ENCODE peak calls at places on chromosomes 6 and 20, in seven cellular contexts. W is GM23338, I is choroid plexus epithelial cell, Q is type B pancreatic cell, D is AG09319, X is psoas muscle, S is MCF 10A. F is an unnamed sample.

GRCh38 chr6:2126351-2126750 is 119.1 kb downstream of the GMDS start:
- DNase-seq in Q (no peak), X (no peak), S (no peak), I (no peak), W (no peak), D (no peak), F (no peak)

GRCh38 chr20:57649617-57650015 is 29.4 kb upstream of the ZBP1 start:
- DNase-seq in X (no peak), S (no peak), I (no peak), W (no peak), D (no peak), Q (no peak), F (no peak)

GRCh38 chr6:41502607-41503434 is 43.4 kb upstream of the FOXP4 start:
- DNase-seq in S (no peak), D (no peak), W (peak), Q (no peak), X (peak), I (peak), F (no peak)

GRCh38 chr20:51532577-51533191 is 9.8 kb downstream of the NFATC2 start:
- DNase-seq in I (no peak), W (no peak), S (no peak), D (no peak), X (peak), Q (no peak), F (no peak)

GRCh38 chr6:2868637-2869379 is 27.1 kb upstream of the SERPINB1 start:
- DNase-seq in W (no peak), D (no peak), Q (no peak), I (no peak), S (no peak), X (no peak), F (no peak)

GRCh38 chr20:13788167-13788834 is 3.5 kb downstream of the NDUFAF5 start:
- DNase-seq in W (peak), S (peak), D (no peak), I (peak), X (no peak), Q (no peak), F (peak)

GRCh38 chr20:53738039-53738944 is 144.7 kb upstream of the ZNF217 start:
- DNase-seq in Q (peak), W (peak), I (peak), D (peak), X (peak), S (no peak), F (no peak)

GRCh38 chr20:52251827-52252226 is 60.2 kb upstream of the ZFP64 start:
- DNase-seq in Q (no peak), X (no peak), D (no peak), S (no peak), W (no peak), I (no peak), F (no peak)

GRCh38 chr20:10761232-10761631 is 87.4 kb upstream of the JAG1 start:
- DNase-seq in X (no peak), I (peak), S (peak), Q (no peak), D (no peak), W (no peak), F (no peak)

GRCh38 chr6:137412562-137412961 is 81.6 kb downstream of the OLIG3 start:
- DNase-seq in I (peak), W (no peak), X (no peak), S (no peak), D (no peak), Q (no peak), F (no peak)

GRCh38 chr6:4670295-4670694 is 105.9 kb upstream of the CDYL start:
- DNase-seq in S (no peak), W (no peak), Q (peak), I (no peak), D (no peak), X (no peak), F (no peak)

GRCh38 chr20:8796088-8796665 is 272.7 kb upstream of the PLCB4 start:
- DNase-seq in W (no peak), S (no peak), Q (no peak), X (no peak), I (no peak), D (no peak), F (no peak)

GRCh38 chr20:17617868-17618672 is 48.2 kb downstream of the DSTN start:
- DNase-seq in S (no peak), W (no peak), D (no peak), X (peak), I (no peak), Q (peak), F (no peak)

GRCh38 chr6:36807143-36807542 is 32.1 kb downstream of the CPNE5 start:
- DNase-seq in W (no peak), Q (no peak), D (no peak), I (no peak), X (no peak), S (no peak), F (no peak)

GRCh38 chr6:136751478-136751956 is 40.8 kb downstream of the MAP3K5 start:
- DNase-seq in D (peak), I (no peak), Q (no peak), X (no peak), W (no peak), S (no peak), F (peak)

GRCh38 chr20:10178727-10179313 is 39.8 kb upstream of the SNAP25 start:
- DNase-seq in I (no peak), S (no peak), W (no peak), X (no peak), Q (no peak), D (no peak), F (no peak)

GRCh38 chr20:21031666-21032065 is 74.5 kb downstream of the LINC00237 start:
- DNase-seq in X (no peak), W (no peak), Q (no peak), I (no peak), S (no peak), D (no peak), F (no peak)

GRCh38 chr6:9634776-9635175 is 780.1 kb downstream of the TFAP2A start:
- DNase-seq in I (no peak), S (no peak), Q (no peak), D (no peak), X (no peak), W (no peak), F (no peak)

GRCh38 chr6:146909376-146909775 is 294.8 kb upstream of the STXBP5 start:
- DNase-seq in X (no peak), W (no peak), I (no peak), D (no peak), S (no peak), Q (no peak), F (no peak)

GRCh38 chr6:29628419-29629281 is 4.3 kb downstream of the GABBR1 start:
- DNase-seq in I (peak), D (peak), X (peak), S (peak), Q (peak), W (peak), F (peak)

GRCh38 chr20:49850463-49851233 is 38.0 kb downstream of the SLC9A8 start:
- DNase-seq in S (no peak), D (no peak), W (no peak), I (no peak), Q (no peak), X (no peak), F (no peak)

GRCh38 chr6:133837801-133838349 is 51.0 kb upstream of the TCF21 start:
- DNase-seq in Q (peak), I (peak), X (peak), S (peak), W (peak), D (no peak), F (peak)

GRCh38 chr6:41644297-41644879 is 6.1 kb downstream of the MDFI start:
- DNase-seq in D (no peak), Q (no peak), W (peak), X (no peak), I (no peak), S (peak), F (no peak)

GRCh38 chr6:168581236-168581635 is 140.3 kb downstream of the SMOC2 start:
- DNase-seq in S (no peak), I (no peak), W (no peak), D (no peak), X (no peak), Q (no peak), F (no peak)

GRCh38 chr6:24755284-24755683 is 19.5 kb upstream of the GMNN start:
- DNase-seq in W (no peak), X (no peak), D (no peak), I (no peak), Q (no peak), S (no peak), F (no peak)

GRCh38 chr6:19332806-19333460 is 504.2 kb upstream of the ID4 start:
- DNase-seq in X (no peak), Q (no peak), S (no peak), I (no peak), D (no peak), W (no peak), F (no peak)

GRCh38 chr20:21496452-21496851 is 17.4 kb downstream of the NKX2-2 start:
- DNase-seq in D (no peak), Q (no peak), W (no peak), I (no peak), X (no peak), S (peak), F (no peak)

GRCh38 chr6:84218091-84218490 is 9.4 kb downstream of the CEP162 start:
- DNase-seq in S (no peak), W (peak), X (no peak), D (no peak), Q (no peak), I (no peak), F (no peak)

GRCh38 chr6:84575264-84575663 is 189.1 kb downstream of the TBX18 start:
- DNase-seq in D (no peak), I (no peak), W (no peak), Q (no peak), X (no peak), S (peak), F (no peak)

GRCh38 chr6:110537208-110538123 is 61.1 kb upstream of the SLC22A16 start:
- DNase-seq in I (peak), D (peak), W (no peak), S (peak), X (no peak), Q (no peak), F (no peak)

GRCh38 chr20:25285091-25285647 is 37.3 kb downstream of the PYGB start:
- DNase-seq in S (no peak), D (no peak), Q (no peak), X (peak), I (peak), W (peak), F (no peak)
- TF ChIP-seq CTCF in S (no peak), D (no peak), Q (peak), X (no peak), I (peak), W (peak), F (no peak)

GRCh38 chr20:3168079-3168828 is 5.1 kb downstream of the LZTS3 start:
- DNase-seq in Q (no peak), W (peak), S (no peak), X (no peak), D (no peak), I (no peak), F (no peak)
- TF ChIP-seq CTCF in Q (no peak), W (peak), S (no peak), X (no peak), D (no peak), I (no peak), F (no peak)

DNA sequence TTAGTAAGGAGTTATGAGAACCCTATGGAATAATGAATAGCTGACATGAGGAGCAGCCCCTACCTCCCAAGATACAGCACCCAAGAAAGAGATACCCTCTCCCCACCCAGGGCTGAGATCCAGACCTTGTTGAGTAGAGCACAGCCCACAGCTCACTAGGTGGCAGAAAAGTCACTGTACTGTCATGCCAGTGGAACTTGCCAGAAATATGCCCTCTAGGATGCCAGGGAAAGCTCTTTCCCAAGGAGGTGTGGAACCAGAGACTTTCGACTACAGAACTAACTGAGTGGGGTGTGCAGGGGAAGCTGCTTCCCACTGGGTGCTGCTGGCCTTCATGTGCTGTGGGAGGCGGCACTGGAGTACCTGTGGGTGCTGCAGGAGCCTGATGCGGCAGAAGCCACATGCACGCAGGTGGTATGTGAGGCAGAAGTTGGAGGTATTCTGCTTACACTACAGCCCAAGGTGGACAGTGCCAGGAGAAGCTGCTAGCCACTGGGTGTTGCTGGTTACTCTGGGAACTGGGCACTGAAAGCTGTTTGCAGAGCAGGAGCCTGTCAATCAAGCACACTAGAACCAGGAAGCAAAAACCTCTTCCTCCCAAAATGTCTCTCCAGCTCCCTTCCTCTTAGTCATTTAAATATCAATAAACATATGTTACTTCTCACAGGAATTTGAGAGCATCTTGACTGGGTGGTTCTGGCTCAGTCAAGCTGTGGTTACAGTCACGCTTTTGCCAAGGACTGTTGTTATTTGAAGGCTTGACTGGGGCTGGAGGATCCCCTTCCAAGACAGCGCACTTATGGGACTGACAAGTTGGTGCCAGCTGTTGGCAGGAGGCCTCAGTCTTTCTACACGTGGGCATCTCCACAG is 17.9 kb downstream of the ARMC12 start:
- DNase-seq in D (no peak), X (no peak), S (no peak), I (peak), W (no peak), Q (no peak), F (no peak)
- TF ChIP-seq CTCF in D (no peak), X (no peak), S (no peak), I (no peak), W (no peak), Q (no peak), F (no peak)

GRCh38 chr20:63253065-63253437 is 1.2 kb downstream of the NKAIN4 start:
- DNase-seq in X (no peak), Q (no peak), S (no peak), D (no peak), I (no peak), W (no peak), F (no peak)
- TF ChIP-seq CTCF in X (no peak), Q (no peak), S (no peak), D (no peak), I (no peak), W (no peak), F (no peak)

GRCh38 chr6:100229512-100229911 is 235.2 kb downstream of the SIM1 start:
- DNase-seq in I (no peak), W (no peak), Q (no peak), X (no peak), D (no peak), S (no peak), F (no peak)

GRCh38 chr6:100230115-100230975 is 234.4 kb downstream of the SIM1 start:
- DNase-seq in W (no peak), Q (no peak), X (no peak), S (no peak), I (no peak), D (no peak), F (no peak)

GRCh38 chr6:100230976-100231316 is 233.8 kb downstream of the SIM1 start:
- DNase-seq in S (peak), D (no peak), Q (no peak), I (no peak), X (no peak), W (no peak), F (no peak)

GRCh38 chr6:100226811-100227210 is 232.8 kb upstream of the MCHR2 start:
- DNase-seq in X (no peak), S (no peak), Q (no peak), I (no peak), D (no peak), W (no peak), F (no peak)

DNA sequence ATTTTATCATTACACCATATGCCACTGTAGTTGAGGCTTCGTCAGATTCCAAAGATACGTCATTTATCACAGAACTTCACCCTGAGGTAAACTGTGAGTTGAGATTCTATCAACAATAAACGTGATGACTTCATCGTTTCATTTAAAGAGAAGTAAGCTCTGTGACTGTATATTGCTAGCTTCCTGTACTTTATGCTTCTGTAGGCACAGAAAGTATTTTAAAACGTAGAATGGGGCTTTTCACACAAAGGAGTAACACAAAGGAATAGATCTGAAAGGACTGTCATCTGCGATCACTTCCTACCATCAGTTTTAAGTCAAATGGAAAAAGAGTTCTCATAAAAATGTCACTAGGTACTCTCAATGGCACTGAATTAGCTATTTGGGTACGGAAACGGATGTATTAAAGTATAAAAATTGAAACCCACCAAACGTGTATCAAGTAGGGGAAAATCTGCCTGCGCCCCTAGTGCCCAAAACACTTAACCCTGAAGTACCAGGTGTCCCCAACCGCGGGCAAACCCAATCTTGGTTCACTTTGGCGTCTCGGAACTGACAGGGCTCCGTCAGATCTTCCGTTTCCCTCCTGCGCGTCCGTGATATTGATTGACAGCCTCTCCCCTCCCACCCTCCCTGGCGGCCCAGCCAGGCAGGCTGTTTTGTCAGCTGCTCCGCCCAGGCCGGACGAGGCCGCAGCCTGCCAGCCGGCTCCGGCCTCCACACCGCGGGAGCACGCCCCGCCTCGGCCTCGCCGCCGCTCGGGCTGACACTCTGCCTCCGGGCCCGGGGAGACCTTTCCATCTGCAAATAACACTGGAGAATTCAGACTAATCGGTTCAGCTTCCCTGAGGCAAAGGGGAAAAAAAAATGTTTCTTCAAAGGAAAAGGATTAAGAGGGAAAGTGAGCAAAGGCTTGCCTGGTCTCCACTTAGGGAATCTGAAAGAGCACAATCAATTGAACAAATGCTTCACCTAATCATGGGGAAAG is 234.7 kb upstream of the MCHR2 start:
- DNase-seq in I (peak), S (peak), D (peak), W (peak), X (peak), Q (peak), F (peak)
- TF ChIP-seq CTCF in I (peak), S (no peak), D (peak), W (peak), X (peak), Q (peak), F (no peak)

F was measured in GM10248.